ENCODE peak calls at places on chromosomes 6 and 20, in seven cellular contexts. L is stimulated activated CD4-positive, alpha-beta T cell treated with anti-CD3 and anti-CD28 coated beads, Interleukin-4, amount 100 ng/mL, for 24 hours; Z is H7; F is SK-N-SH; Q is kidney epithelial cell; E is MV-4-11; K is T47D. M is an unnamed sample.

GRCh38 chr20:49006446-49006980 is 39.6 kb upstream of the CSE1L start:
- DNase-seq in L (no peak), Z (no peak), F (no peak), Q (no peak), E (no peak), K (no peak), M (no peak)

GRCh38 chr6:40848868-40849524 is 190.0 kb downstream of the UNC5CL start:
- DNase-seq in E (no peak), L (no peak), F (no peak), K (no peak), Z (no peak), Q (no peak), M (no peak)

GRCh38 chr20:32207211-32207625 is 325 bp downstream of the PLAGL2 start:
- DNase-seq in E (no peak), K (no peak), L (peak; percentile 34), F (no peak), Q (no peak), Z (no peak), M (no peak)

GRCh38 chr6:138588805-138589434 is 89.6 kb upstream of the NHSL1 start:
- DNase-seq in K (peak; percentile 51), Q (peak; percentile 25), L (peak; percentile 64), E (peak; percentile 61), Z (peak; percentile 71), F (peak; percentile 61), M (peak; percentile 54)

GRCh38 chr6:77467038-77467437 is 3.7 kb upstream of the HTR1B start:
- DNase-seq in Q (no peak), F (no peak), Z (no peak), K (no peak), L (no peak), E (no peak), M (no peak)

GRCh38 chr20:14543040-14543439 is 205.6 kb upstream of the FLRT3 start:
- DNase-seq in Q (no peak), K (no peak), Z (no peak), E (no peak), L (no peak), F (no peak), M (no peak)

GRCh38 chr20:25047766-25048165 is 10.2 kb downstream of the ACSS1 start:
- DNase-seq in F (no peak), K (no peak), Q (no peak), E (no peak), L (no peak), Z (no peak), M (no peak)

GRCh38 chr20:31906001-31906400 is 35.6 kb downstream of the TTLL9 start:
- DNase-seq in E (no peak), K (no peak), F (no peak), L (no peak), Z (peak; percentile 67), Q (no peak), M (peak; percentile 50)

GRCh38 chr20:3818155-3819151 is 1.9 kb upstream of the AP5S1 start:
- DNase-seq in L (no peak), Z (peak; percentile 85), F (peak; percentile 82), E (peak; percentile 61), Q (no peak), K (peak; percentile 51), M (peak; percentile 60)

GRCh38 chr6:43922423-43923375 is 152.7 kb downstream of the VEGFA start:
- DNase-seq in Q (no peak), K (no peak), F (no peak), E (no peak), Z (no peak), L (no peak), M (no peak)

GRCh38 chr6:141667580-141668309 is 465.0 kb upstream of the GJE1 start:
- DNase-seq in K (no peak), E (no peak), Q (no peak), Z (no peak), L (no peak), F (no peak), M (no peak)

GRCh38 chr20:34916774-34917354 is 38.7 kb downstream of the GSS start:
- DNase-seq in Q (no peak), L (no peak), Z (no peak), K (no peak), F (no peak), E (no peak), M (no peak)

GRCh38 chr20:21373436-21373835 is 23.9 kb downstream of the NKX2-4 start:
- DNase-seq in Z (no peak), L (no peak), Q (no peak), K (no peak), F (no peak), E (no peak), M (no peak)

GRCh38 chr6:109496036-109496761 is 13.2 kb upstream of the ZBTB24 start:
- DNase-seq in K (no peak), Q (no peak), L (no peak), F (no peak), E (no peak), Z (no peak), M (no peak)

GRCh38 chr6:90421656-90422055 is 125.0 kb upstream of the BACH2 start:
- DNase-seq in E (no peak), F (no peak), Q (no peak), L (no peak), Z (no peak), K (no peak), M (no peak)

GRCh38 chr6:3838992-3839867 is 9.9 kb upstream of the FAM50B start:
- DNase-seq in E (no peak), K (no peak), L (no peak), Q (peak; percentile 41), Z (peak; percentile 6), F (no peak), M (no peak)

GRCh38 chr6:105765239-105765638 is 320.9 kb upstream of the PRDM1 start:
- DNase-seq in L (no peak), F (no peak), K (no peak), Z (no peak), Q (no peak), E (no peak), M (no peak)

GRCh38 chr6:77650098-77650663 is 2.7 kb upstream of the MEI4 start:
- DNase-seq in F (peak; percentile 20), K (peak; percentile 21), Z (peak; percentile 91), Q (no peak), E (no peak), L (peak; percentile 10), M (peak; percentile 78)

GRCh38 chr6:7640607-7641577 is 50.9 kb downstream of the SNRNP48 start:
- DNase-seq in E (no peak), K (no peak), F (no peak), L (no peak), Q (peak; percentile 76), Z (peak; percentile 45), M (no peak)